ENCODE peak calls at places on chromosome 12, in seven cellular contexts. N is colonic mucosa, L is lung, T is body of pancreas, Z is IMR-90, O is GM12878, D is heart right ventricle. M is an unnamed sample.

GRCh38 chr12:118055144-118055557 is 5.8 kb downstream of the WSB2 start:
- DNase-seq in N (peak; percentile 45), L (peak; percentile 54), T (peak; percentile 58), Z (peak; percentile 22), O (no peak), D (peak; percentile 30), M (no peak)

GRCh38 chr12:118982308-118982707 is 967 bp downstream of the SRRM4 start:
- DNase-seq in N (no peak), L (no peak), T (no peak), Z (no peak), O (no peak), D (no peak), M (no peak)

GRCh38 chr12:122835693-122836026 is 403 bp downstream of the HIP1R start:
- DNase-seq in N (no peak), L (no peak), T (peak; percentile 63), Z (no peak), O (no peak), D (peak; percentile 25), M (no peak)

GRCh38 chr12:16454481-16454880 is 107.0 kb downstream of the MGST1 start:
- DNase-seq in N (no peak), L (no peak), T (no peak), Z (peak; percentile 51), O (no peak), D (no peak), M (no peak)

GRCh38 chr12:25332143-25332542 is 81.4 kb upstream of the KRAS start:
- DNase-seq in N (no peak), L (no peak), T (peak; percentile 36), Z (no peak), O (no peak), D (no peak), M (no peak)

GRCh38 chr12:66508025-66508424 is 170.9 kb downstream of the GRIP1 start:
- DNase-seq in N (no peak), L (no peak), T (no peak), Z (no peak), O (no peak), D (no peak), M (no peak)

GRCh38 chr12:22029991-22030390 is 16.0 kb upstream of the CMAS start:
- DNase-seq in N (no peak), L (no peak), T (peak; percentile 60), Z (no peak), O (no peak), D (no peak), M (no peak)

GRCh38 chr12:1203735-1204019 is 212.7 kb downstream of the ERC1 start:
- DNase-seq in N (no peak), L (no peak), T (no peak), Z (no peak), O (no peak), D (no peak), M (no peak)

GRCh38 chr12:94614288-94614721 is 36.1 kb downstream of the TMCC3 start:
- DNase-seq in N (no peak), L (no peak), T (no peak), Z (no peak), O (no peak), D (no peak), M (no peak)

GRCh38 chr12:64691227-64691792 is 67.9 kb downstream of the GNS start:
- DNase-seq in N (no peak), L (no peak), T (no peak), Z (no peak), O (no peak), D (no peak), M (no peak)

GRCh38 chr12:45655186-45655585 is 74.3 kb upstream of the ARID2 start:
- DNase-seq in N (no peak), L (no peak), T (peak; percentile 11), Z (peak; percentile 47), O (no peak), D (no peak), M (no peak)

GRCh38 chr12:21169878-21170472 is 39.0 kb downstream of the SLCO1B1 start:
- DNase-seq in N (peak; percentile 50), L (no peak), T (peak; percentile 65), Z (peak; percentile 25), O (no peak), D (no peak), M (no peak)

GRCh38 chr12:48000878-48001321 is 3.4 kb downstream of the COL2A1 start:
- DNase-seq in N (no peak), L (peak; percentile 46), T (no peak), Z (peak; percentile 47), O (no peak), D (no peak), M (no peak)

GRCh38 chr12:105970885-105971284 is 167.9 kb downstream of the NUAK1 start:
- DNase-seq in N (no peak), L (no peak), T (no peak), Z (no peak), O (no peak), D (no peak), M (no peak)

GRCh38 chr12:10365716-10366433 is 24.0 kb downstream of the KLRK1 start:
- DNase-seq in N (no peak), L (no peak), T (no peak), Z (peak; percentile 33), O (no peak), D (no peak), M (no peak)

GRCh38 chr12:60335765-60336164 is 739.9 kb downstream of the SLC16A7 start:
- DNase-seq in N (no peak), L (no peak), T (no peak), Z (peak; percentile 67), O (no peak), D (no peak), M (no peak)

GRCh38 chr12:116712458-116713303 is 25.2 kb downstream of the SPRING1 start:
- DNase-seq in N (no peak), L (no peak), T (no peak), Z (no peak), O (no peak), D (no peak), M (no peak)

DNA sequence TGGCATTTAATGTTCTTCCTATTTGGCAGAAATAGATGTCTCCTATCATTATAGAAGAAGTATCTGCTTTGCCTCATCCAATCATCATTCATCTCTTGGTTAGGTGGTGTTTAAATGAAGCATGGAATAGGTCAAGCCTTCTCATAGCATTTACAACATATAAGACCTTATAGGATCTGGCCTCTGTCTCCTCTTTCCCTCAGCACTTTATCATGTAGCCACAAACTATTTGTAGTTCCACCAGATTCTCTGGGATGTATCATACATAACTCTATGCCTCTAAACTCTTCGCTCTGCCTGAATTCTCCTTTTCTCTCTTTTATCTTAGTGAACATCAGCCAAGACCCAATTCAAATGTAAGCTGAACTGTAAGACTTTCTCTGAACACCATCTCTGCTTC is 20.7 kb downstream of the NAA25 start:
- DNase-seq in N (no peak), L (no peak), T (no peak), Z (peak; percentile 41), O (no peak), D (no peak), M (no peak)
- H3K36me3 ChIP-seq in N (peaks cover 10% of the 10 kb centered on the region), L (peaks cover 22% of the 10 kb centered on the region), T (peaks cover 20% of the 10 kb centered on the region), Z (peaks cover 27% of the 10 kb centered on the region), O (peaks cover 26% of the 10 kb centered on the region), D (no peaks in the 10 kb centered on the region), M (peaks cover 92% of the 10 kb centered on the region)

DNA sequence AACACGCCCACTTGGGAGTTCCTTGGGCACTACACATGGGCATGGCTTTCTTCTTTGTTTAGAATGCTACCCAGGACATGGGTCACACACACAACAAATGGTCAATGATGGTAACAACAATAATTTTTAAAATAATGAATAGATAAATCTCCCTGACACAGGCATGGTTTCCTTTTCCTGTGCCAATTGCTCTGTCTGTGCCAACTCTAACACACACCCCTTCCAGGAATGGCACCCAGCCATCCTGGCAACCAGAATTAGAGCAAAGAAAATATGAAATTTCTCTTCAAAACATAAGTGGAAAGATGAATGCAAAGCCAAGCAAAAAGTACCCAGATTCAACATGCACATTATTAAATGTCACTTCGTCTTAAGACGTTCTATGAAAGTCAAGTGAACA is 104.9 kb upstream of the SOX5 start:
- DNase-seq in N (no peak), L (no peak), T (no peak), Z (no peak), O (no peak), D (no peak), M (no peak)
- H3K27ac ChIP-seq in N (no peak overlapping the region), L (no peak overlapping the region), T (no peak overlapping the region), Z (no peak overlapping the region), O (no peak overlapping the region), D (no peak overlapping the region), M (no peak overlapping the region)

DNA sequence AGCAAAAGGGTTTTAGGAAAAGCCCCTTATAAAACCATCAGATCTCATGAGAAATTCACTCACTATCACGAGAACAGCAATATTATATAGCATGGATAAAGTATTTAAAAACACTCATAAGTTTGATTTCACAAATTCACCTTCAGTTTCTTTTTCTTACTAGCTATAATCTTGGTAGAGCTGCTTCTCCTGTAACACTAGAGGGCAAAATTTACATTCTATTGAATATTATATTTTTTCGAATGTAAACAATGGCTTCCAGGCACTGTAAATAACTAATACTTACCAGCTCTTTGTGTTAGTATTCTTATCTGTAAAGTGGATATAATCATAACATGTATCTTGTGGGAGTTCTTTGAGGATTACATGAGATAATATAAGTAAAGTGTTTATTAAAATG is 259.6 kb downstream of the CCER1 start:
- DNase-seq in N (no peak), L (no peak), T (no peak), Z (peak; percentile 23), O (no peak), D (no peak), M (no peak)
- TF ChIP-seq CTCF in N (no peak), L (no peak), T (no peak), Z (peak; percentile 32), O (no peak), D (no peak), M (no peak)

GRCh38 chr12:128137140-128137539 is 129.8 kb upstream of the TMEM132C start:
- DNase-seq in N (no peak), L (no peak), T (no peak), Z (no peak), O (no peak), D (no peak), M (no peak)

GRCh38 chr12:128131955-128132354 is 135.0 kb upstream of the TMEM132C start:
- DNase-seq in N (no peak), L (no peak), T (no peak), Z (no peak), O (no peak), D (no peak), M (no peak)

GRCh38 chr12:128138125-128138524 is 128.8 kb upstream of the TMEM132C start:
- DNase-seq in N (no peak), L (no peak), T (no peak), Z (no peak), O (no peak), D (no peak), M (no peak)

DNA sequence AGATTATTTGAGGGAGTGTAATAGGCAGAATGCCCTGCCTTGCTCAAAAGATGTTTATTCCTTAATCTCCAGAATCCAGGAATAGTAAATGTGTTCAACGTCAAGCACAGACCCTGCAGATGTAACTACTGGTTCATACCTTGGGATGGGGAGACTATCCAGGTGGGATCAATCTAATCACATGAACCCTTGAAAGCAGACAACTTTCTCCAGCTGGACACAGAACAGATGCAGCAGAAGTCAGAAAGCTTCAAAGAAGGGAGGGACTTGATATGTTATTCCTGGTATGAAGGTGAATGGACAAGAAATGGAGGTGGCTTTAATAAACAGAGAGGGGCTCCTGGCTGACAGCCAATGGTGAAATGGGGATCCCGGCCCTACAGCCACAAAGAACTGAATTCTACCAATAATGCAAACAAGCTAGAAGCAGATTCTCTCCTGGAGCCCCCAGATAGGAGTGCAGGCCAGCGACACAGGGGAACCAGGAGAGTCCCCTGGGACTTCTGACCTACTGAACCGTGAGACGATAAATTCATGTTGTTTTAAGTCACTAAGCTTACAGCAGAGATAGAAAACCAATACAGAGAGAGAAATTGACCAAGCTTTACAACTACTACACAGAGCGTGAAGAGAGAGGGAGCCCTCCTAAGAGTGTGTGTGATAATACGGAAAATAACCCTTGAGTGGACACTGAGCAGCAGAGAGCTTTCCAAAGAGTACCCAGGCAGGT is 133.5 kb upstream of the TMEM132C start:
- DNase-seq in N (no peak), L (no peak), T (no peak), Z (no peak), O (no peak), D (no peak), M (no peak)
- H3K36me3 ChIP-seq in N (no peaks in the 10 kb centered on the region), L (no peaks in the 10 kb centered on the region), T (no peaks in the 10 kb centered on the region), Z (no peaks in the 10 kb centered on the region), O (no peaks in the 10 kb centered on the region), D (no peaks in the 10 kb centered on the region), M (no peaks in the 10 kb centered on the region)

M was measured in heart left ventricle.